ENCODE peak calls at places on chromosomes 16 and 17, in six cellular contexts. E is endodermal cell, X is GM23338, N is GM23248, Z is adrenal gland, K is stomach. R is an unnamed sample. For H3K4me1, the result is how much of the 10 kb centered on the place peaks cover.

GRCh38 chr17:4492762-4493561 is 5.7 kb upstream of the SPNS2 start:
- DNase-seq in E (peak), X (peak), N (peak), Z (peak), K (peak), R (no peak)

GRCh38 chr17:42514867-42515266 is 21.2 kb upstream of the NAGLU start:
- DNase-seq in E (no peak), X (no peak), N (no peak), Z (no peak), K (no peak), R (no peak)

GRCh38 chr17:9937901-9938300 is 32.8 kb upstream of the RCVRN start:
- DNase-seq in E (no peak), X (no peak), N (no peak), Z (no peak), K (no peak), R (no peak)

GRCh38 chr17:67642488-67642887 is 75.2 kb upstream of the NOL11 start:
- DNase-seq in E (no peak), X (no peak), N (no peak), Z (no peak), K (no peak), R (no peak)

GRCh38 chr16:9665851-9666271 is 516.4 kb downstream of the GRIN2A start:
- DNase-seq in E (no peak), X (no peak), N (no peak), Z (no peak), K (no peak), R (no peak)

GRCh38 chr17:53472586-53472985 is 350.1 kb upstream of the KIF2B start:
- DNase-seq in E (no peak), X (no peak), N (no peak), Z (no peak), K (no peak), R (no peak)

GRCh38 chr17:73359987-73360410 is 48.2 kb upstream of the CDC42EP4 start:
- DNase-seq in E (peak), X (peak), N (no peak), Z (no peak), K (peak), R (peak)

GRCh38 chr17:44887971-44888955 is 11.0 kb downstream of the EFTUD2 start:
- DNase-seq in E (no peak), X (no peak), N (no peak), Z (no peak), K (no peak), R (no peak)

GRCh38 chr17:59425085-59425901 is 93.8 kb downstream of the YPEL2 start:
- DNase-seq in E (peak), X (peak), N (peak), Z (peak), K (no peak), R (peak)

DNA sequence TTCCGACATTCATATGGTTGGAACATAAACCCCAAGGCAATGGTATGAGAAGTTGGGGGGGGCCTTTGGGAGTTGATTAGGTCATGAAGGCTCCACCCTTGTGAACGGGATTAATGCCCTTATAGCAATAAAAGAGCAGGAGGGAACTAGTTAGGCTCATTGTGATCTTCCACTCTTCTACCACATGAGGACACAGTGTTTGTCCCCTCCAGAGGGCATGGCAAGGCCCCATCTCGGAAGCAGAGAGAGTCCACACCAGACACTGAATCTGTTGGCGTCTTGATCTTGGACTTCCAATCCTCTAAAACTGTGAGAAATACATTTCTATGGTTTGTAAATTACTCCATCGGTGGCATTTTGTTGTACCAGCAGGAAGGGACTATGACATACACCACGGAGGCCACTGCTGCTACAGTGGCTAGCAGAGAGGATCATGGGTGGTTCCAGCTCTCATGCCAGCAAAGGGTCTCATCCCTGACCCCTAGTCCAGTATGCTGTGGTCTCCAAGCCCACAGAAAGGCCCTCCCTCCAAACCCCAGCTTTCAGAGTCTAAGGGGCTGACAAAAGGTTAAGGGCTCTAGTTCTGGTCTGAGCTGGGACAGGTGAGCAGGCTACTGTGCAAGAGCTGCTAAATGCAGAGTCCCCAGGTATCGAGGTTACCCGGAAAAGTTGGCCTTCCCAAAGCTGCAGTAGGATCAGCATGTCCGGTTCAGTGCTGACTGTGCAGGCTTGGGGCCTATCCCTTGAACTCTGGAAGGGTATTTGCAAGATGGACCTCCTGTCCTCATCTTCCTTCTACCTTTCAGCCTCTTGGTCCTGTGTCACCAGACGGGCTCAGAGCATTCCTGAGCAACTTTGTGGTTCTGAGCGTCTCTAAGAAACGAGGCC is 12.2 kb downstream of the CCR7 start:
- DNase-seq in E (peak), X (no peak), N (peak), Z (no peak), K (peak), R (no peak)
- H3K4me1 ChIP-seq in E (under half), X (under half), N (half or more), Z (half or more), K (half or more), R (half or more)

DNA sequence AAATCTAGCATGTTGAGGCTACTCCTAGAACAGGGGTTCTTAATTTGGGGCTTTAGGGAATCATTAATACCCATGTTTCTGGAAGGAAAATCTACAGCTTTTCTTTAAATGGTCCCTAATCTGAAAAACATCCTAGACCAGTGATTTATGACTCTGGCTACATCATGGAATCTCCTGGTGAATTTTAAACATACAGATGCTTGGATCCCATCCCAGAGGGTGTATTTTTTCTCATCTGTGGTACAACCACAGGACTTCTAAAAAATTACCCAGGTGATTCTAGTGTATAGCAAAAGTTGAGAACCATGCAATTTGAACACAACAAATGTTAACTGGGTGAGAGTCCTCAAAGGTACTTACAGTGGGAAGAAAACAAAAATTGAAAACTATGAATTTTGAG is 41.5 kb downstream of the KANSL1 start:
- DNase-seq in E (no peak), X (no peak), N (no peak), Z (no peak), K (no peak), R (no peak)
- H3K4me1 ChIP-seq in E (under half), X (under half), N (half or more), Z (half or more), K (half or more), R (half or more)

DNA sequence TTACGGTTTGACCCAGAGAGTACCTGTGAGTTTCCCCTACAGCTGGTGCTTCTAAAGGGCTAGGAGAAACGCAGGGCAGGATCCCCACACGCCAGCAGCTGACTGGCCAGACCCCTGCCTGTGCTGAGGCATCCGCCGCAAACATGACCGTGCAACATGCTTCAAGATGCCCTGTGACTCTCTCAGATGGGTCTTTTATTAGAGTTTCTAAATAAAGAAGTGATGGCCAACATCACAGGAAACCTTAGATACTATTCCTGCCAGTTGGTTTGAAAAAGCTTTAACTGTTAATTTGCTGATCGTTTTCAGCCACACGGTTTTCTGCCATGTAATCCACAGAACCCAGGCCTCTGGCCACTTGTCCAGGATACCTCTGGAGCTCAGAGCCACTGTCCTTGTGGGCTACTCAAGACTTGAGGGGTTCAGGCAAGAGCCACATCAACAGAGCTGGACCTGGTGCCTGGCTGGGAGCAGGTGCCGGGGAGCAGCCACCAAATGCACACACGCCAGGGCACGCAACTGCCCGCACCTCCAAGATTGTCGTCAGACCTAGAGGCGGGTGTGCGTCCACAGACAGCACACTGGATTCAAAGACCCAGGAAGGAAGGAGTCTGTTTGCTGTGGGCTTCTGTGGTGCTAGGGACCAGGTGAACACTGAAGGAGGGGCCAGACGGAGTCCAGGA is 118.4 kb downstream of the ZNF778 start:
- DNase-seq in E (no peak), X (no peak), N (no peak), Z (no peak), K (no peak), R (no peak)
- H3K4me1 ChIP-seq in E (under half), X (under half), N (under half), Z (half or more), K (half or more), R (half or more)

DNA sequence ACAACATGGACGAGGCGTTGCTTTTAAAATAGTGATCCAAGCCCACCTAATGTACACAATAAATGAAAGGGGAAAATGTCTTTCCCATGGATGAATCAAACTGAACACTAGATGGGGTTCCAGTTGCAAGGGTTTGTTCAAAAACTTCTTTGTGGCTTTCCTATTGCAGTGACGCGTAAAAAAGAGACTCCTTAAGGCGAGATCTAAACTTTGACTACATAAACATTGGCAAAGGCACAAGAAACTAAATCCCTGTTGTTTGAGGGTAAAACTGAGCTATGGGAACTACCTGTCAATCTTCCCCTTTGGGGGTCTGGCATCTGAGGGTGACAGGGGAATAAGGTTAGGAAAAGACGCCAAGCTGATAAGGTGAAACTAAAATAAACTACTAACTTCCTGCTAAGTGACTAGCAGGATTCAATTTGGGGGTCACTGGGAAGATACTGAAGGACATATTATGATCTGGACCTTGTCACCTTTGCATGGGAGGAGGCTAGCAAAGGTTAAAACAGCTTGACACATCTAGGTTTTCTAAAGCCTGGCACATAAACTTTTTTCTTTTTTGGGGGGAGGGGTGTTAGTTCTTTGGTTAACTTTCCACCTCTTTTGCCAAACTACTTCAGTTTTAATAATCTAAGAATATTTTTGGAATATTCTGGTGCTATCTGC is 4.7 kb downstream of the SALL1 start:
- DNase-seq in E (no peak), X (no peak), N (peak), Z (no peak), K (no peak), R (no peak)
- H3K4me1 ChIP-seq in E (under half), X (half or more), N (under half), Z (under half), K (under half), R (under half)

DNA sequence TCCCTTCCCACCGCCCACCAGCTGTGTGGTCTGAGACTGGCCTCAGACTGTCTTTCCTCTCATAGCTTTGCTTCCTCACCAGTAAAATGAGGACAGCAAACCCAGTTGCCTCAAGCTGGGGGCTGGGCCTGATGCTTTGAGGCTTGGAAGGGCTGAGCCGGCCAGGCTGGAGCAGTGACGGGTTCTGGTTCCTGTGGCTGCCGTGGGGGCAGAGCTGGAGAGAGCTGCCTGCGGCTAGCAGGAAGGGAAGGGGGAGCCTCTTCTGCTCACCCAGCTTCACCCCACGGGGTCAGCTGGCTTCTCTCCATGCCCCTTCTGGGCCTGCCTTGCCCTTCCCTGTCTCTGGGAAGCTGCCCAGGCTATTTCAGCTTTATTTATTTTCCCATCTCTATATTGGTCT is 23.8 kb downstream of the LASP1 start:
- DNase-seq in E (no peak), X (no peak), N (peak), Z (peak), K (no peak), R (peak)
- H3K4me1 ChIP-seq in E (under half), X (under half), N (under half), Z (half or more), K (half or more), R (half or more)

GRCh38 chr17:81199482-81199830 is 23.3 kb downstream of the CEP131 start:
- DNase-seq in E (no peak), X (no peak), N (no peak), Z (no peak), K (no peak), R (no peak)
- H3K4me1 ChIP-seq in E (under half), X (under half), N (under half), Z (under half), K (under half), R (under half)

GRCh38 chr17:17401271-17401781 is 75.5 kb upstream of the MED9 start:
- DNase-seq in E (peak), X (peak), N (peak), Z (peak), K (no peak), R (no peak)

GRCh38 chr17:17402558-17402957 is 74.2 kb upstream of the MED9 start:
- DNase-seq in E (no peak), X (no peak), N (peak), Z (no peak), K (no peak), R (no peak)

GRCh38 chr17:17400566-17401184 is 76.1 kb upstream of the MED9 start:
- DNase-seq in E (no peak), X (no peak), N (no peak), Z (no peak), K (no peak), R (no peak)

GRCh38 chr17:17406225-17406624 is 70.6 kb upstream of the MED9 start:
- DNase-seq in E (peak), X (no peak), N (no peak), Z (no peak), K (no peak), R (no peak)

DNA sequence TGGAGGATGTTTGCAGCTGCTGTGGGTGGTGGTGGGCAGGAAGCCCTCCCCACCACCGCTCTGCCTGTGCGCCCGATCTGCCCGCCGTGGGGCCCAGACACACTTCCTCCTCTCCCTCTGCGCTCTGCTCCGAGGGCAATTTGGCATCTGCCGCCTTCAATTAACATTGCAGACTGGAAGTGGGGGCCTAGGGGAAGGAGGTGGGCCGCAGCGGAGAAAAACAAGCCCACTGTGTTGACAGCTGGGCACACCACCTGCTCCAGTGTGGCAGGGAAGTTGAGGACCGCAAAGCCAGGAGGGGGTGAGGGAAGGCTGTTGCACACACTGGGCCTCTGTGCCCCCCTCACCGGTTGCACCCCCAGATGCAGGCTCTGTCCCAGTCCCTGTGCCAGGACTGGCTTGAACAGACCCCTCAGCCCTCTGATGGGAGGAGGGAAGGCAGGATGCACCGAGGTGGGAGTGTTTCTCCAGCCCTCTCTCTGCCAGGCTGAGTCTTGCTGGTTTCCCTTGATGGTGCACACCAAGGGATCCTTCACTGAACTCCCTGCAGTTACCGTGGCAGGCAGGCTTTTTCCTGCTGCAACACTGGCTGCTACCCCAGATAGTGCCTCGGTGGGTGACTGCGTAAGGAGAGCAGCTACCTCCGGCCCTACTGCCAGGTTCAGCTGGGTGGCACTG is 72.8 kb upstream of the MED9 start:
- DNase-seq in E (no peak), X (no peak), N (no peak), Z (no peak), K (no peak), R (no peak)
- H3K4me1 ChIP-seq in E (under half), X (under half), N (under half), Z (under half), K (under half), R (under half)

GRCh38 chr16:89355036-89355435 is 135.3 kb downstream of the ANKRD11 start:
- DNase-seq in E (no peak), X (no peak), N (no peak), Z (no peak), K (no peak), R (no peak)
- H3K4me1 ChIP-seq in E (under half), X (under half), N (under half), Z (half or more), K (half or more), R (half or more)